ENCODE peak calls at places on chromosomes 11 and 22, in six cellular contexts. One of them, this sample, is unnamed.
A peak's percentile ranks its signal among the peaks of the same experiment; 100 is the strongest.

GRCh38 chr11:34680918-34681554 is 60.1 kb downstream of the EHF start:
- DNase-seq in WTC11: no peak
- DNase-seq in lower lobe of right lung: no peak
- DNase-seq in RCC 7860: peak; percentile 82
- DNase-seq in stimulated activated CD4-positive, alpha-beta T cell treated with anti-CD3 and anti-CD28 coated beads, Interleukin-4, amount 100 ng/mL, for 4 hours: no peak
- DNase-seq in pons: no peak
- DNase-seq in this sample: no peak

GRCh38 chr11:112017538-112017937 is 7.7 kb upstream of the DLAT start:
- DNase-seq in pons: no peak
- DNase-seq in stimulated activated CD4-positive, alpha-beta T cell treated with anti-CD3 and anti-CD28 coated beads, Interleukin-4, amount 100 ng/mL, for 4 hours: no peak
- DNase-seq in lower lobe of right lung: no peak
- DNase-seq in RCC 7860: no peak
- DNase-seq in WTC11: no peak
- DNase-seq in this sample: no peak

GRCh38 chr22:49590851-49591445 is 236.7 kb downstream of the BRD1 start:
- DNase-seq in stimulated activated CD4-positive, alpha-beta T cell treated with anti-CD3 and anti-CD28 coated beads, Interleukin-4, amount 100 ng/mL, for 4 hours: no peak
- DNase-seq in WTC11: no peak
- DNase-seq in pons: no peak
- DNase-seq in lower lobe of right lung: peak; percentile 37
- DNase-seq in RCC 7860: no peak
- DNase-seq in this sample: no peak

GRCh38 chr11:78216571-78217287 is 28.0 kb downstream of the USP35 start:
- DNase-seq in WTC11: no peak
- DNase-seq in pons: no peak
- DNase-seq in lower lobe of right lung: no peak
- DNase-seq in stimulated activated CD4-positive, alpha-beta T cell treated with anti-CD3 and anti-CD28 coated beads, Interleukin-4, amount 100 ng/mL, for 4 hours: no peak
- DNase-seq in RCC 7860: no peak
- DNase-seq in this sample: no peak

GRCh38 chr22:26732284-26732683 is 74.9 kb downstream of the MIAT start:
- DNase-seq in lower lobe of right lung: no peak
- DNase-seq in RCC 7860: no peak
- DNase-seq in pons: no peak
- DNase-seq in WTC11: no peak
- DNase-seq in stimulated activated CD4-positive, alpha-beta T cell treated with anti-CD3 and anti-CD28 coated beads, Interleukin-4, amount 100 ng/mL, for 4 hours: no peak
- DNase-seq in this sample: no peak

GRCh38 chr11:43905788-43906187 is 25.2 kb downstream of the ALKBH3 start:
- DNase-seq in RCC 7860: no peak
- DNase-seq in stimulated activated CD4-positive, alpha-beta T cell treated with anti-CD3 and anti-CD28 coated beads, Interleukin-4, amount 100 ng/mL, for 4 hours: no peak
- DNase-seq in pons: peak; percentile 37
- DNase-seq in lower lobe of right lung: no peak
- DNase-seq in WTC11: no peak
- DNase-seq in this sample: no peak

GRCh38 chr11:31262761-31263160 is 106.8 kb downstream of the DCDC1 start:
- DNase-seq in RCC 7860: no peak
- DNase-seq in WTC11: no peak
- DNase-seq in stimulated activated CD4-positive, alpha-beta T cell treated with anti-CD3 and anti-CD28 coated beads, Interleukin-4, amount 100 ng/mL, for 4 hours: no peak
- DNase-seq in lower lobe of right lung: no peak
- DNase-seq in pons: no peak
- DNase-seq in this sample: no peak

GRCh38 chr11:82315093-82315492 is 418.6 kb downstream of the FAM181B start:
- DNase-seq in lower lobe of right lung: no peak
- DNase-seq in RCC 7860: no peak
- DNase-seq in WTC11: peak; percentile 71
- DNase-seq in pons: peak; percentile 17
- DNase-seq in stimulated activated CD4-positive, alpha-beta T cell treated with anti-CD3 and anti-CD28 coated beads, Interleukin-4, amount 100 ng/mL, for 4 hours: no peak
- DNase-seq in this sample: peak; percentile 40

GRCh38 chr11:66188580-66188979 is 79.9 kb upstream of the RAB1B start:
- DNase-seq in WTC11: no peak
- DNase-seq in RCC 7860: peak; percentile 39
- DNase-seq in lower lobe of right lung: no peak
- DNase-seq in stimulated activated CD4-positive, alpha-beta T cell treated with anti-CD3 and anti-CD28 coated beads, Interleukin-4, amount 100 ng/mL, for 4 hours: no peak
- DNase-seq in pons: no peak
- DNase-seq in this sample: no peak

GRCh38 chr11:74521666-74522252 is 28.2 kb upstream of the LIPT2 start:
- DNase-seq in stimulated activated CD4-positive, alpha-beta T cell treated with anti-CD3 and anti-CD28 coated beads, Interleukin-4, amount 100 ng/mL, for 4 hours: no peak
- DNase-seq in lower lobe of right lung: no peak
- DNase-seq in RCC 7860: no peak
- DNase-seq in WTC11: no peak
- DNase-seq in pons: no peak
- DNase-seq in this sample: no peak

GRCh38 chr11:37572491-37573171 is 974.6 kb upstream of the RAG2 start:
- DNase-seq in pons: no peak
- DNase-seq in stimulated activated CD4-positive, alpha-beta T cell treated with anti-CD3 and anti-CD28 coated beads, Interleukin-4, amount 100 ng/mL, for 4 hours: no peak
- DNase-seq in lower lobe of right lung: no peak
- DNase-seq in RCC 7860: no peak
- DNase-seq in WTC11: no peak
- DNase-seq in this sample: no peak

GRCh38 chr22:49476176-49476575 is 351.5 kb downstream of the BRD1 start:
- DNase-seq in WTC11: no peak
- DNase-seq in lower lobe of right lung: no peak
- DNase-seq in RCC 7860: no peak
- DNase-seq in pons: no peak
- DNase-seq in stimulated activated CD4-positive, alpha-beta T cell treated with anti-CD3 and anti-CD28 coated beads, Interleukin-4, amount 100 ng/mL, for 4 hours: no peak
- DNase-seq in this sample: no peak